ENCODE peak calls at places on chromosomes 3 and 15, in five cellular contexts. W is mucosa of gallbladder; A is GM13977; E is activated T-cell treated with anti-CD3 and anti-CD28 coated beads, Interleukin-2, amount 50 U/mL, for 72 hours; Q is AG04449. H is an unnamed sample.

GRCh38 chr3:61997112-61997511 is 376.2 kb downstream of the FEZF2 start:
- DNase-seq in W (no peak), A (no peak), E (no peak), Q (no peak), H (no peak)

GRCh38 chr3:150094150-150094932 is 123.6 kb upstream of the PFN2 start:
- DNase-seq in W (no peak), A (no peak), E (no peak), Q (no peak), H (no peak)

GRCh38 chr3:192188218-192188835 is 539.0 kb downstream of the FGF12 start:
- DNase-seq in W (peak), A (peak), E (peak), Q (no peak), H (no peak)

GRCh38 chr3:52130966-52131637 is 23.1 kb downstream of the POC1A start:
- DNase-seq in W (no peak), A (no peak), E (no peak), Q (no peak), H (no peak)

GRCh38 chr3:51139616-51140015 is 245.5 kb upstream of the MANF start:
- DNase-seq in W (no peak), A (no peak), E (no peak), Q (no peak), H (no peak)

GRCh38 chr15:74200394-74200793 is 2.2 kb downstream of the STRA6 start:
- DNase-seq in W (peak), A (peak), E (no peak), Q (no peak), H (no peak)

GRCh38 chr3:58332575-58333179 is at the start of gene PXK:
- DNase-seq in W (peak), A (peak), E (peak), Q (no peak), H (no peak)

GRCh38 chr3:195467641-195468390 is 25.0 kb upstream of the ACAP2 start:
- DNase-seq in W (no peak), A (no peak), E (peak), Q (peak), H (no peak)

GRCh38 chr3:186209810-186210752 is 101.2 kb upstream of the ETV5 start:
- DNase-seq in W (peak), A (no peak), E (peak), Q (no peak), H (no peak)

GRCh38 chr15:78004919-78005634 is 72.4 kb downstream of the TBC1D2B start:
- DNase-seq in W (peak), A (no peak), E (no peak), Q (peak), H (peak)

GRCh38 chr3:186281172-186281571 is 80.9 kb downstream of the DGKG start:
- DNase-seq in W (no peak), A (no peak), E (no peak), Q (peak), H (no peak)

GRCh38 chr15:80216911-80217310 is 35.1 kb downstream of the CTXND1 start:
- DNase-seq in W (no peak), A (no peak), E (no peak), Q (no peak), H (no peak)

GRCh38 chr15:44426975-44427755 is at the start of gene CTDSPL2:
- DNase-seq in W (peak), A (peak), E (peak), Q (peak), H (peak)

GRCh38 chr15:65618575-65619109 is 3.1 kb upstream of the SLC24A1 start:
- DNase-seq in W (no peak), A (no peak), E (no peak), Q (no peak), H (no peak)

H was measured in SHP77 treated with DMSO at 0.1 percent for 48 hours.